ENCODE peak calls at places on chromosomes 3 and 15, in seven cellular contexts. X is K562, J is HCT116, E is SK-N-SH, N is H1, M is GM12878, A is HepG2. C is an unnamed sample.

GRCh38 chr15:80780416-80781221 is 1.4 kb downstream of the CEMIP start:
- DNase-seq in X (peak), J (no peak), E (peak), N (peak), M (no peak), A (peak), C (peak)

GRCh38 chr3:159911011-159911663 is 77.5 kb upstream of the IL12A start:
- DNase-seq in X (no peak), J (no peak), E (no peak), N (no peak), M (no peak), A (no peak), C (peak)

GRCh38 chr3:129934234-129935123 is 40.0 kb upstream of the TRH start:
- DNase-seq in X (peak), J (peak), E (peak), N (peak), M (no peak), A (peak), C (peak)

GRCh38 chr3:43728476-43728875 is 37.7 kb downstream of the ABHD5 start:
- DNase-seq in X (no peak), J (no peak), E (no peak), N (no peak), M (no peak), A (no peak), C (no peak)

GRCh38 chr15:66066439-66066838 is 187.1 kb downstream of the MEGF11 start:
- DNase-seq in X (no peak), J (no peak), E (no peak), N (no peak), M (no peak), A (no peak), C (no peak)

GRCh38 chr15:53978248-53978906 is at the start of gene UNC13C:
- DNase-seq in X (no peak), J (no peak), E (peak), N (peak), M (no peak), A (peak), C (peak)

GRCh38 chr3:69463546-69463945 is 77.7 kb upstream of the FRMD4B start:
- DNase-seq in X (no peak), J (no peak), E (no peak), N (no peak), M (no peak), A (no peak), C (no peak)

GRCh38 chr15:98823012-98823458 is 174.7 kb downstream of the IGF1R start:
- DNase-seq in X (no peak), J (no peak), E (no peak), N (no peak), M (peak), A (no peak), C (no peak)

GRCh38 chr15:69885182-69886041 is 212.3 kb downstream of the TLE3 start:
- DNase-seq in X (no peak), J (no peak), E (no peak), N (no peak), M (no peak), A (no peak), C (no peak)

GRCh38 chr3:99878005-99878404 is 60.3 kb downstream of the CMSS1 start:
- DNase-seq in X (peak), J (peak), E (no peak), N (no peak), M (no peak), A (peak), C (peak)

GRCh38 chr15:41918506-41919126 is 24.8 kb upstream of the SPTBN5 start:
- DNase-seq in X (no peak), J (no peak), E (no peak), N (no peak), M (no peak), A (no peak), C (no peak)

GRCh38 chr3:17442332-17443049 is 299.9 kb downstream of the TBC1D5 start:
- DNase-seq in X (no peak), J (no peak), E (no peak), N (no peak), M (no peak), A (no peak), C (no peak)

GRCh38 chr15:74326759-74327158 is 40.7 kb downstream of the CYP11A1 start:
- DNase-seq in X (no peak), J (no peak), E (no peak), N (no peak), M (no peak), A (no peak), C (no peak)

GRCh38 chr3:86958534-86958933 is 32.4 kb downstream of the VGLL3 start:
- DNase-seq in X (no peak), J (no peak), E (no peak), N (no peak), M (no peak), A (no peak), C (no peak)

GRCh38 chr15:31200735-31201151 is 99.2 kb upstream of the TRPM1 start:
- DNase-seq in X (peak), J (no peak), E (peak), N (peak), M (no peak), A (peak), C (peak)

GRCh38 chr15:79372428-79372827 is 59.7 kb upstream of the MINAR1 start:
- DNase-seq in X (no peak), J (no peak), E (no peak), N (no peak), M (no peak), A (no peak), C (no peak)

GRCh38 chr15:52146776-52147175 is 34.2 kb upstream of the BCL2L10 start:
- DNase-seq in X (no peak), J (no peak), E (no peak), N (no peak), M (no peak), A (no peak), C (no peak)

GRCh38 chr15:70275461-70276138 is 177.9 kb upstream of the TLE3 start:
- DNase-seq in X (no peak), J (no peak), E (no peak), N (no peak), M (no peak), A (no peak), C (no peak)

GRCh38 chr3:99862208-99862607 is 44.5 kb downstream of the CMSS1 start:
- DNase-seq in X (no peak), J (no peak), E (no peak), N (no peak), M (no peak), A (no peak), C (no peak)

GRCh38 chr3:130834476-130834875 is 59.4 kb upstream of the ATP2C1 start:
- DNase-seq in X (no peak), J (no peak), E (no peak), N (no peak), M (no peak), A (no peak), C (no peak)

GRCh38 chr15:53251523-53251922 is 461.4 kb upstream of the ONECUT1 start:
- DNase-seq in X (no peak), J (no peak), E (no peak), N (no peak), M (no peak), A (no peak), C (no peak)

GRCh38 chr3:190739726-190740230 is 122.7 kb downstream of the GMNC start:
- DNase-seq in X (no peak), J (no peak), E (no peak), N (no peak), M (no peak), A (no peak), C (no peak)

GRCh38 chr15:38696120-38696727 is 131.6 kb upstream of the RASGRP1 start:
- DNase-seq in X (no peak), J (no peak), E (no peak), N (no peak), M (no peak), A (no peak), C (no peak)

GRCh38 chr15:26477044-26477443 is 295.8 kb downstream of the GABRB3 start:
- DNase-seq in X (no peak), J (no peak), E (no peak), N (no peak), M (no peak), A (no peak), C (no peak)

GRCh38 chr3:46480481-46481195 is 15.9 kb upstream of the LTF start:
- DNase-seq in X (no peak), J (no peak), E (no peak), N (no peak), M (no peak), A (no peak), C (no peak)

GRCh38 chr3:73687081-73688004 is 62.6 kb upstream of the PDZRN3 start:
- DNase-seq in X (no peak), J (no peak), E (peak), N (no peak), M (no peak), A (no peak), C (no peak)

GRCh38 chr3:172701758-172702157 is 9.1 kb downstream of the NCEH1 start:
- DNase-seq in X (no peak), J (no peak), E (no peak), N (no peak), M (no peak), A (peak), C (no peak)

GRCh38 chr15:98842973-98843285 is 164.7 kb downstream of the PGPEP1L start:
- DNase-seq in X (no peak), J (no peak), E (no peak), N (no peak), M (no peak), A (peak), C (peak)

GRCh38 chr15:59814409-59814808 is 125.3 kb upstream of the BNIP2 start:
- DNase-seq in X (no peak), J (no peak), E (no peak), N (no peak), M (no peak), A (no peak), C (no peak)
- TF ChIP-seq JUND in X (no peak), J (no peak), E (no peak), N (no peak), M (no peak), A (no peak), C (no peak)

DNA sequence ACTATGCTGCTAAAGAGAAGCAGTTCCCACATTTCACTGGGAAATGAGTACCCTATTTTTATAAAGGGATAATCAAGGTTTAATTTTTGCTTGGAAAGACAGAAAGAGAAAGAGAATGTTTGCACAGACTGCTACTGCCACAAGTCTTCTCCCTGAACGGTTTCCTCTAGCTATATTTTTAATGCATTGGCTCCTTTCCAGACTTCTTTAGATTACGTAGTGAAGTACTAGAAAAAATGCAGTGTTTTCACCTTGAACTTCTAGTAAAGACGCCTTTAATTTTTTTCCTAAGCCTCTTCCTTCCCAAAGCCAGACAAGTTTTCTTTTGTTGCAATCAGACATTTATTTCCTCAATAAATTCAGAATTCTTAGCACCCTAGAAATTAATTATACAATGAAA is 248.3 kb upstream of the CCDC54 start:
- DNase-seq in X (no peak), J (no peak), E (no peak), N (no peak), M (no peak), A (no peak), C (no peak)
- TF ChIP-seq JUND in X (no peak), J (no peak), E (no peak), N (no peak), M (no peak), A (no peak), C (no peak)

DNA sequence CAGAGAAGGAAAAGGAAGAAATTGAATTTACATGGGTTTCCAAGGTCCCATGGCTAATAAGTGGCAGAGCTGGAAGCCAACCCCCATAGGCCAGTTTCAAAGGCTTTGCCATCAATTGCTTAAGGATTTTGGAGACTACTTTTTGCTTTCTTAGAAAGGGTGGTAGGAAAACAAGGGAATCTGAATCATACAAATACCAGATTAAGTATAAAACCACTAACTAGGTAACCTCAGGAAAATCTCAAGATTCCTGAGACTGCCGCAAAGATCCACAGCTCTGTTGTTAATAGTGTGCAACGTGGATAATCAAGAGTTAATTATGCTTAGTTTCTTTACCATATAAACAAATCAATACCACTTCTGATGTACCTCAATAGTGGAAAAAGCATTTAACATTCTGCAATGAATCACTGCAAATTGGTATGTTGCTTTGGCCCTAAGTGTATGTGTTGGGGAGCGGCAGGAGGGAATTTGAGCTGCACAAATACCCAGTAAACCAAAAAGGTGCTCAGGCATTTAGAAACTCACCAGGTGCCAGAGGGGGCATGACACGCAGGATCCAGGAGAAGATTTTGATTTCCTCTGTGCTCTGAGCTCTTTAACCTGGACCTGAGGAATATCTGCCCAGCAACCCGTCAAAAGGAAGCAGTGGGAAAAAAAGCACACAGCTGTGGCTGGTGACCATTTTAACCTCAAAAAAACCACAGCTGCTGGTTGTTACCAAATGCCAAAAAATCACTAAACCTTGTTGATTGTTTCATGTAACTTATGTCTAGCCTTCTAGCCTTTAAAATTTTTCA is 22.0 kb downstream of the AADAC start:
- DNase-seq in X (no peak), J (no peak), E (no peak), N (no peak), M (no peak), A (no peak), C (no peak)
- TF ChIP-seq JUND in X (no peak), J (no peak), E (no peak), N (no peak), M (no peak), A (no peak), C (no peak)

DNA sequence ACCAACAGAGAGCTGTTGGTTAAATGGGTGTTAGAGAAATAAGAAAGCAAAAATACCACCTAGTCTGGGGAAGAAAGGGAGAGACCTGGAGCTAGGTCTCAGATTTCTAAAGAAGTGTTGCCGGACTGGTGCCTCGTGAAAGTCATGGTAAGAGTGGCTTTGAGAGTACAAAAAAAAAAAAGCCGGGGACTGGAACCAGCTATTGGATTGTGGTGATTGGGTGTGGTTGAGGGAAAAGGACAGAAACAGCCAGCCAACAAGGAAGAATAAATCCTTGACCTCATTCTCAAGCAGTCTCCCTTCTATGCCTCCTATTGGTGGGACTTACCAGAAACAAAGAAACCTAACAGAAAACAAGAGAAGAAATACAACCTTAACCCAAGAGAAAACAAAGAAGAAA is 346.4 kb upstream of the KCNMB2 start:
- DNase-seq in X (no peak), J (no peak), E (no peak), N (no peak), M (no peak), A (no peak), C (no peak)
- TF ChIP-seq JUND in X (no peak), J (no peak), E (no peak), N (no peak), M (no peak), A (no peak), C (no peak)

DNA sequence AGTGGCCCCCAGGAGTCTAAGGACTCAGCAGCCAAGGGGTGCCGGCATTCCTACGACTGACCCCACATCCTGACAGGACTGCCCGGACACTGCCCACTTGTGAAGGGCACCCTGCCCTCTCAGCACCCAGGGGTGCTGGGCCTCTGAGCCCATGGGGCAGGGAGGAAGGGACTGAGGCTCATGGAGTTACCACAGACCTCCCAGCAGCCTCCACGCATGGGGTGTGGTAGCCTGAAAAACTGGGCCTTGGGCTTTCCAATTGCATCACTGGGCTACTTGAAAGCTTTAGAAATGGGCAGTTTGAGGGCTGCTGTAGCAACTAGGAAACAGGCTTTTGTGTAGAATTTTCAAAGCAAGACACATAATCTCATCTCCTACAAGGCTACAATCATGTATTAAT is 13.2 kb downstream of the TKT start:
- DNase-seq in X (no peak), J (no peak), E (no peak), N (no peak), M (no peak), A (no peak), C (no peak)
- TF ChIP-seq JUND in X (no peak), J (no peak), E (no peak), N (no peak), M (no peak), A (no peak), C (no peak)

GRCh38 chr3:114132500-114132899 is 46.4 kb downstream of the DRD3 start:
- DNase-seq in X (no peak), J (no peak), E (no peak), N (no peak), M (no peak), A (no peak), C (no peak)

GRCh38 chr3:114128231-114128630 is 50.6 kb downstream of the DRD3 start:
- DNase-seq in X (no peak), J (no peak), E (no peak), N (no peak), M (no peak), A (no peak), C (no peak)

GRCh38 chr3:114126461-114126860 is 52.4 kb downstream of the DRD3 start:
- DNase-seq in X (no peak), J (no peak), E (no peak), N (no peak), M (no peak), A (no peak), C (no peak)

GRCh38 chr3:114127517-114127916 is 51.3 kb downstream of the DRD3 start:
- DNase-seq in X (no peak), J (no peak), E (no peak), N (no peak), M (no peak), A (no peak), C (no peak)

DNA sequence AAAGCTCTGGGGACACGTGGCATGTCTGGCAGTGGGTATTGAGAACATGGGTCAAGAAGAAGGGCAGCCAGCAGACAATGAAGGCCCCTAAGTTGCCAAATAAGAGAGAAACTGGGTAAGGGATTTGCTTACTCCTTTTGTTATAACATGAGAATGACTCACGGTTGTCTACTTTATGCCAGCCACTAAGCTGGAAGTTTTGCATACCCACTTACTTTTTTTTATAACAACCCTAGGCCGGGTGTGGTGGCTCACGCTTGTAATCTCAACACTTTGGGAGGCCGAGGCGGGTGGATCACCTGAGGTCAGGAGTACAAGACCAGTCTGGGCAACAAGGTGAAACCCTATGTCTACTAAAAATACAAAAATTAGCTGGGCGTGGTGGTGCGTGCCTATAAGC is 50.0 kb downstream of the DRD3 start:
- DNase-seq in X (no peak), J (no peak), E (no peak), N (no peak), M (no peak), A (no peak), C (no peak)
- TF ChIP-seq JUND in X (no peak), J (no peak), E (no peak), N (no peak), M (no peak), A (no peak), C (no peak)

GRCh38 chr3:71585126-71585525 is 1.6 kb upstream of the FOXP1 start:
- DNase-seq in X (peak), J (no peak), E (no peak), N (no peak), M (no peak), A (no peak), C (no peak)
- TF ChIP-seq JUND in X (no peak), J (no peak), E (no peak), N (no peak), M (no peak), A (no peak), C (no peak)

GRCh38 chr3:11995061-11995460 is 9.1 kb upstream of the SYN2 start:
- DNase-seq in X (no peak), J (no peak), E (peak), N (peak), M (no peak), A (no peak), C (no peak)

GRCh38 chr3:11991751-11992150 is 12.4 kb upstream of the SYN2 start:
- DNase-seq in X (no peak), J (no peak), E (no peak), N (no peak), M (no peak), A (no peak), C (no peak)

GRCh38 chr3:11985866-11986265 is 18.3 kb upstream of the SYN2 start:
- DNase-seq in X (no peak), J (no peak), E (no peak), N (no peak), M (no peak), A (no peak), C (no peak)

GRCh38 chr3:11989383-11990050 is 14.7 kb upstream of the SYN2 start:
- DNase-seq in X (peak), J (no peak), E (no peak), N (no peak), M (no peak), A (no peak), C (peak)
- TF ChIP-seq JUND in X (no peak), J (no peak), E (no peak), N (no peak), M (no peak), A (no peak), C (no peak)

C was measured in T47D.